ENCODE peak calls at places on chromosomes 12 and 14, in five cellular contexts. Q is astrocyte of the spinal cord, M is left ventricle myocardium superior, S is neural crest cell, I is foreskin fibroblast. L is an unnamed sample.

GRCh38 chr12:124543591-124544310 is 23.7 kb downstream of the NCOR2 start:
- DNase-seq in Q (peak), M (peak), S (no peak), I (no peak), L (no peak)

GRCh38 chr12:66111605-66112004 is 18.9 kb downstream of the LLPH start:
- DNase-seq in Q (no peak), M (no peak), S (no peak), I (peak), L (peak)

GRCh38 chr12:31950492-31950891 is 8.7 kb upstream of the RESF1 start:
- DNase-seq in Q (no peak), M (no peak), S (no peak), I (no peak), L (no peak)

GRCh38 chr12:59077153-59077930 is 157.0 kb upstream of the LRIG3 start:
- DNase-seq in Q (no peak), M (no peak), S (no peak), I (no peak), L (peak)

GRCh38 chr12:23888396-23889068 is 60.9 kb downstream of the SOX5 start:
- DNase-seq in Q (peak), M (no peak), S (no peak), I (no peak), L (no peak)

GRCh38 chr14:79911762-79912161 is 299.5 kb downstream of the DIO2 start:
- DNase-seq in Q (no peak), M (no peak), S (no peak), I (no peak), L (no peak)

GRCh38 chr14:92867246-92867925 is 55.6 kb upstream of the CHGA start:
- DNase-seq in Q (no peak), M (no peak), S (no peak), I (no peak), L (no peak)

GRCh38 chr14:90426663-90427062 is 29.8 kb downstream of the CALM1 start:
- DNase-seq in Q (peak), M (peak), S (no peak), I (peak), L (no peak)

GRCh38 chr14:59022144-59022543 is 166.3 kb upstream of the DAAM1 start:
- DNase-seq in Q (no peak), M (no peak), S (no peak), I (no peak), L (peak)

GRCh38 chr12:131218291-131219172 is 264.8 kb downstream of the ADGRD1 start:
- DNase-seq in Q (no peak), M (no peak), S (no peak), I (no peak), L (no peak)

L was measured in epithelial cell of esophagus.